ENCODE peak calls at places on chromosomes 4 and X, in eight cellular contexts. Z, N, V, B, H, G, S and C are unnamed samples.

GRCh38 chrX:19750028-19750786 is 137.2 kb downstream of the SH3KBP1 start:
- DNase-seq in V (no peak), Z (no peak), H (no peak), B (no peak), G (no peak), S (no peak), N (no peak), C (no peak)

GRCh38 chr4:138405934-138406567 is 163.9 kb upstream of the SLC7A11 start:
- DNase-seq in V (no peak), B (peak), H (no peak), S (no peak), G (no peak), N (no peak), Z (no peak), C (no peak)

GRCh38 chrX:47316276-47317025 is 53.9 kb upstream of the ZNF157 start:
- DNase-seq in S (peak), B (no peak), Z (no peak), H (peak), G (peak), V (no peak), N (no peak), C (peak)

GRCh38 chrX:100999451-100999850 is 29.9 kb downstream of the ARL13A start:
- DNase-seq in G (no peak), H (no peak), V (no peak), N (no peak), Z (no peak), S (no peak), B (no peak), C (no peak)

GRCh38 chr4:158850800-158851644 is 82.2 kb downstream of the FNIP2 start:
- DNase-seq in S (no peak), Z (peak), B (peak), V (no peak), N (no peak), H (no peak), G (no peak), C (peak)

GRCh38 chrX:22136711-22137110 is 104.6 kb downstream of the PHEX start:
- DNase-seq in H (no peak), G (no peak), S (no peak), B (no peak), V (no peak), N (no peak), Z (no peak), C (no peak)

GRCh38 chr4:158535130-158535614 is 13.5 kb downstream of the RXFP1 start:
- DNase-seq in B (peak), S (no peak), V (no peak), Z (no peak), N (no peak), H (no peak), G (no peak), C (peak)

GRCh38 chr4:36712013-36712412 is 430.6 kb downstream of the DTHD1 start:
- DNase-seq in Z (no peak), N (no peak), G (no peak), B (no peak), V (no peak), H (no peak), S (no peak), C (peak)

GRCh38 chrX:116238093-116238492 is 67.5 kb downstream of the AGTR2 start:
- DNase-seq in N (no peak), V (no peak), G (no peak), B (no peak), H (no peak), Z (no peak), S (no peak), C (no peak)

GRCh38 chrX:150694738-150695410 is 1.7 kb downstream of the MTMR1 start:
- DNase-seq in N (no peak), G (no peak), Z (no peak), S (peak), B (peak), H (no peak), V (no peak), C (no peak)

GRCh38 chr4:116870667-116871066 is 214.7 kb downstream of the TRAM1L1 start:
- DNase-seq in N (no peak), S (no peak), B (no peak), Z (no peak), V (no peak), G (no peak), H (no peak), C (no peak)

GRCh38 chr4:26303008-26303407 is 17.8 kb upstream of the RBPJ start:
- DNase-seq in S (no peak), Z (no peak), G (no peak), V (no peak), B (no peak), H (no peak), N (no peak), C (no peak)

GRCh38 chr4:15901996-15902395 is 36.5 kb downstream of the FGFBP1 start:
- DNase-seq in N (no peak), S (no peak), B (peak), G (no peak), H (no peak), V (no peak), Z (no peak), C (no peak)

GRCh38 chr4:124462954-124463828 is 249.3 kb downstream of the ANKRD50 start:
- DNase-seq in N (no peak), Z (no peak), G (no peak), V (no peak), H (no peak), B (no peak), S (no peak), C (no peak)

GRCh38 chrX:97308161-97308560 is 424.5 kb downstream of the RPA4 start:
- DNase-seq in N (no peak), G (no peak), S (no peak), V (no peak), H (no peak), B (no peak), Z (no peak), C (peak)